ENCODE peak calls at places on chromosome 19, in six cellular contexts. One of them, this sample, is unnamed. For H3K4me1, the result is how much of the 10 kb centered on the place peaks cover.

GRCh38 chr19:41894350-41894749 is 11.4 kb downstream of the ARHGEF1 start:
- DNase-seq in heart right ventricle: no peak
- DNase-seq in CD8-positive, alpha-beta memory T cell: no peak
- DNase-seq in neural progenitor cell: no peak
- DNase-seq in A549: no peak
- DNase-seq in neuronal stem cell: no peak
- DNase-seq in this sample: no peak

GRCh38 chr19:8025321-8025720 is 19.9 kb upstream of the ELAVL1 start:
- DNase-seq in heart right ventricle: no peak
- DNase-seq in CD8-positive, alpha-beta memory T cell: no peak
- DNase-seq in neural progenitor cell: no peak
- DNase-seq in A549: no peak
- DNase-seq in neuronal stem cell: no peak
- DNase-seq in this sample: no peak

GRCh38 chr19:40610396-40611064 is 9.4 kb downstream of the LTBP4 start:
- DNase-seq in heart right ventricle: peak
- DNase-seq in CD8-positive, alpha-beta memory T cell: peak
- DNase-seq in neural progenitor cell: peak
- DNase-seq in A549: no peak
- DNase-seq in neuronal stem cell: no peak
- DNase-seq in this sample: peak

GRCh38 chr19:50380137-50380536 is 3.9 kb downstream of the NR1H2 start:
- DNase-seq in heart right ventricle: no peak
- DNase-seq in CD8-positive, alpha-beta memory T cell: no peak
- DNase-seq in neural progenitor cell: no peak
- DNase-seq in A549: no peak
- DNase-seq in neuronal stem cell: no peak
- DNase-seq in this sample: no peak

GRCh38 chr19:28920269-28921066 is 292.5 kb downstream of the UQCRFS1 start:
- DNase-seq in heart right ventricle: no peak
- DNase-seq in CD8-positive, alpha-beta memory T cell: no peak
- DNase-seq in neural progenitor cell: peak
- DNase-seq in A549: no peak
- DNase-seq in neuronal stem cell: peak
- DNase-seq in this sample: no peak

GRCh38 chr19:8531470-8531869 is 17.5 kb upstream of the ZNF414 start:
- DNase-seq in heart right ventricle: no peak
- DNase-seq in CD8-positive, alpha-beta memory T cell: no peak
- DNase-seq in neural progenitor cell: no peak
- DNase-seq in A549: no peak
- DNase-seq in neuronal stem cell: no peak
- DNase-seq in this sample: no peak

GRCh38 chr19:47848871-47849473 is 10.1 kb upstream of the TPRX2 start:
- DNase-seq in heart right ventricle: no peak
- DNase-seq in CD8-positive, alpha-beta memory T cell: no peak
- DNase-seq in neural progenitor cell: peak
- DNase-seq in A549: peak
- DNase-seq in neuronal stem cell: peak
- DNase-seq in this sample: no peak

GRCh38 chr19:16581145-16581970 is 9.1 kb upstream of the SLC35E1 start:
- DNase-seq in heart right ventricle: peak
- DNase-seq in CD8-positive, alpha-beta memory T cell: no peak
- DNase-seq in neural progenitor cell: no peak
- DNase-seq in A549: no peak
- DNase-seq in neuronal stem cell: no peak
- DNase-seq in this sample: no peak

GRCh38 chr19:14149509-14149994 is 13.2 kb upstream of the ASF1B start:
- DNase-seq in heart right ventricle: peak
- DNase-seq in CD8-positive, alpha-beta memory T cell: peak
- DNase-seq in neural progenitor cell: no peak
- DNase-seq in A549: no peak
- DNase-seq in neuronal stem cell: no peak
- DNase-seq in this sample: peak

GRCh38 chr19:8655340-8655709 is 24.9 kb downstream of the NFILZ start:
- DNase-seq in heart right ventricle: no peak
- DNase-seq in CD8-positive, alpha-beta memory T cell: peak
- DNase-seq in neural progenitor cell: no peak
- DNase-seq in A549: no peak
- DNase-seq in neuronal stem cell: no peak
- DNase-seq in this sample: no peak

GRCh38 chr19:42311612-42312160 is 1.4 kb upstream of the TMEM145 start:
- DNase-seq in heart right ventricle: no peak
- DNase-seq in CD8-positive, alpha-beta memory T cell: no peak
- DNase-seq in neural progenitor cell: peak
- DNase-seq in A549: peak
- DNase-seq in neuronal stem cell: no peak
- DNase-seq in this sample: no peak

GRCh38 chr19:32324631-32325215 is 20.7 kb upstream of the ZNF507 start:
- DNase-seq in heart right ventricle: no peak
- DNase-seq in CD8-positive, alpha-beta memory T cell: no peak
- DNase-seq in neural progenitor cell: no peak
- DNase-seq in A549: no peak
- DNase-seq in neuronal stem cell: no peak
- DNase-seq in this sample: no peak

GRCh38 chr19:42018503-42019193 is 24.6 kb upstream of the ATP1A3 start:
- DNase-seq in heart right ventricle: no peak
- DNase-seq in CD8-positive, alpha-beta memory T cell: no peak
- DNase-seq in neural progenitor cell: no peak
- DNase-seq in A549: no peak
- DNase-seq in neuronal stem cell: no peak
- DNase-seq in this sample: no peak

GRCh38 chr19:41939861-41940442 is 11.7 kb upstream of the ERFL start:
- DNase-seq in heart right ventricle: no peak
- DNase-seq in CD8-positive, alpha-beta memory T cell: no peak
- DNase-seq in neural progenitor cell: peak
- DNase-seq in A549: no peak
- DNase-seq in neuronal stem cell: no peak
- DNase-seq in this sample: peak

GRCh38 chr19:56725829-56726424 is 54.4 kb upstream of the ZNF835 start:
- DNase-seq in heart right ventricle: no peak
- DNase-seq in CD8-positive, alpha-beta memory T cell: no peak
- DNase-seq in neural progenitor cell: no peak
- DNase-seq in A549: peak
- DNase-seq in neuronal stem cell: no peak
- DNase-seq in this sample: no peak

GRCh38 chr19:30742981-30743380 is 370.8 kb downstream of the ZNF536 start:
- DNase-seq in heart right ventricle: no peak
- DNase-seq in CD8-positive, alpha-beta memory T cell: no peak
- DNase-seq in neural progenitor cell: no peak
- DNase-seq in A549: no peak
- DNase-seq in neuronal stem cell: no peak
- DNase-seq in this sample: no peak

GRCh38 chr19:16359074-16359473 is 34.4 kb downstream of the KLF2 start:
- DNase-seq in heart right ventricle: no peak
- DNase-seq in CD8-positive, alpha-beta memory T cell: no peak
- DNase-seq in neural progenitor cell: no peak
- DNase-seq in A549: no peak
- DNase-seq in neuronal stem cell: no peak
- DNase-seq in this sample: no peak

GRCh38 chr19:7829561-7830271 is at the start of gene EVI5L:
- DNase-seq in heart right ventricle: peak
- DNase-seq in CD8-positive, alpha-beta memory T cell: peak
- DNase-seq in neural progenitor cell: peak
- DNase-seq in A549: peak
- DNase-seq in neuronal stem cell: peak
- DNase-seq in this sample: peak

GRCh38 chr19:11196406-11197287 is 698 bp downstream of the KANK2 start:
- DNase-seq in heart right ventricle: peak
- DNase-seq in CD8-positive, alpha-beta memory T cell: no peak
- DNase-seq in neural progenitor cell: peak
- DNase-seq in A549: no peak
- DNase-seq in neuronal stem cell: no peak
- DNase-seq in this sample: peak

GRCh38 chr19:33725567-33725966 is 71.1 kb upstream of the KCTD15 start:
- DNase-seq in heart right ventricle: no peak
- DNase-seq in CD8-positive, alpha-beta memory T cell: no peak
- DNase-seq in neural progenitor cell: no peak
- DNase-seq in A549: no peak
- DNase-seq in neuronal stem cell: no peak
- DNase-seq in this sample: no peak

GRCh38 chr19:46755853-46756543 is 9.7 kb upstream of the STRN4 start:
- DNase-seq in heart right ventricle: no peak
- DNase-seq in CD8-positive, alpha-beta memory T cell: no peak
- DNase-seq in neural progenitor cell: no peak
- DNase-seq in A549: no peak
- DNase-seq in neuronal stem cell: no peak
- DNase-seq in this sample: peak

GRCh38 chr19:6239401-6239844 is 40.4 kb downstream of the MLLT1 start:
- DNase-seq in heart right ventricle: no peak
- DNase-seq in CD8-positive, alpha-beta memory T cell: no peak
- DNase-seq in neural progenitor cell: no peak
- DNase-seq in A549: no peak
- DNase-seq in neuronal stem cell: no peak
- DNase-seq in this sample: no peak

GRCh38 chr19:23403581-23404324 is 8.5 kb upstream of the ZNF91 start:
- DNase-seq in heart right ventricle: no peak
- DNase-seq in CD8-positive, alpha-beta memory T cell: no peak
- DNase-seq in neural progenitor cell: peak
- DNase-seq in A549: no peak
- DNase-seq in neuronal stem cell: no peak
- DNase-seq in this sample: no peak

GRCh38 chr19:46412983-46413261 is 442 bp downstream of the CCDC8 start:
- DNase-seq in heart right ventricle: no peak
- DNase-seq in CD8-positive, alpha-beta memory T cell: no peak
- DNase-seq in neural progenitor cell: no peak
- DNase-seq in A549: no peak
- DNase-seq in neuronal stem cell: no peak
- DNase-seq in this sample: no peak

GRCh38 chr19:4130635-4131438 is 6.9 kb upstream of the MAP2K2 start:
- DNase-seq in heart right ventricle: no peak
- DNase-seq in CD8-positive, alpha-beta memory T cell: no peak
- DNase-seq in neural progenitor cell: no peak
- DNase-seq in A549: peak
- DNase-seq in neuronal stem cell: no peak
- DNase-seq in this sample: no peak

GRCh38 chr19:42246143-42246868 is 3.9 kb upstream of the GSK3A start:
- DNase-seq in heart right ventricle: peak
- DNase-seq in CD8-positive, alpha-beta memory T cell: no peak
- DNase-seq in neural progenitor cell: peak
- DNase-seq in A549: peak
- DNase-seq in neuronal stem cell: no peak
- DNase-seq in this sample: peak

GRCh38 chr19:42254083-42254849 is 662 bp downstream of the ERF start:
- DNase-seq in heart right ventricle: peak
- DNase-seq in CD8-positive, alpha-beta memory T cell: peak
- DNase-seq in neural progenitor cell: peak
- DNase-seq in A549: peak
- DNase-seq in neuronal stem cell: peak
- DNase-seq in this sample: peak

GRCh38 chr19:28027116-28027515 is 1185.8 kb downstream of the UQCRFS1 start:
- DNase-seq in heart right ventricle: no peak
- DNase-seq in CD8-positive, alpha-beta memory T cell: no peak
- DNase-seq in neural progenitor cell: no peak
- DNase-seq in A549: no peak
- DNase-seq in neuronal stem cell: no peak
- DNase-seq in this sample: no peak

GRCh38 chr19:45899919-45900589 is 2.4 kb downstream of the MYPOP start:
- DNase-seq in heart right ventricle: no peak
- DNase-seq in CD8-positive, alpha-beta memory T cell: no peak
- DNase-seq in neural progenitor cell: no peak
- DNase-seq in A549: no peak
- DNase-seq in neuronal stem cell: no peak
- DNase-seq in this sample: no peak

GRCh38 chr19:4338441-4339350 is at the start of gene STAP2:
- DNase-seq in heart right ventricle: no peak
- DNase-seq in CD8-positive, alpha-beta memory T cell: peak
- DNase-seq in neural progenitor cell: peak
- DNase-seq in A549: no peak
- DNase-seq in neuronal stem cell: no peak
- DNase-seq in this sample: peak

GRCh38 chr19:2607712-2608601 is 94.5 kb downstream of the GNG7 start:
- DNase-seq in heart right ventricle: no peak
- DNase-seq in CD8-positive, alpha-beta memory T cell: peak
- DNase-seq in neural progenitor cell: no peak
- DNase-seq in A549: no peak
- DNase-seq in neuronal stem cell: no peak
- DNase-seq in this sample: peak
- H3K27ac ChIP-seq in heart right ventricle: no peak
- H3K27ac ChIP-seq in CD8-positive, alpha-beta memory T cell: no peak
- H3K27ac ChIP-seq in neural progenitor cell: no peak
- H3K27ac ChIP-seq in A549: no peak
- H3K27ac ChIP-seq in neuronal stem cell: no peak
- H3K27ac ChIP-seq in this sample: no peak

DNA sequence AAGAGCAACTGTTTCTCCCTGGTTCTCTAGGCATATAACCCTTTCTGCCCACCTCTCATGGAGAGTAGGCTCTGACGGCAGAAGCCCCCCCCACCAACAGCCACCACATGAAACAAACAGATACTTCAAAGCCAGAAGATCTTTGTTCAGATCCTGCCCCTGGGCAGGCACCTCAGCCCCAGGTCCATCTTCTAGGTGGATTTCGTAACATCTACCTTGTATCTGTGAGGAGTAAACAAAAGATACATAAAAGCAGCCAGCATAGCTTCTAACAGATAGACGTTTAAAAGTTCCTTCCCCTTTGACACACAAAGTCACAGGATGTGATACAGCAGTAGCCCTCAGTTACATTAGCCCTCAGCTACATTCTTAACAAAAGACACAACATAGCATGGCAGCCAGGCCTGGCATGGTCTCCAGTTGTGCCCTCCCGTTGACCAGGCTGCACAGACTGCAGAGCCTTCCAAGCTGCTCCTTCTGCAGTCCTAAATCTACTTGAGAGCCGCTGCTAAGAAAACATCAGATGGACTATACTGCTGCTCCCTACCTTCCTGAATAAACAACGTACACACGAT is 35.4 kb downstream of the BRD4 start:
- DNase-seq in heart right ventricle: no peak
- DNase-seq in CD8-positive, alpha-beta memory T cell: no peak
- DNase-seq in neural progenitor cell: no peak
- DNase-seq in A549: no peak
- DNase-seq in neuronal stem cell: no peak
- DNase-seq in this sample: no peak
- H3K4me1 ChIP-seq in heart right ventricle: half or more
- H3K4me1 ChIP-seq in CD8-positive, alpha-beta memory T cell: half or more
- H3K4me1 ChIP-seq in neural progenitor cell: under half
- H3K4me1 ChIP-seq in A549: half or more
- H3K4me1 ChIP-seq in neuronal stem cell: under half
- H3K4me1 ChIP-seq in this sample: under half

GRCh38 chr19:35086455-35086854 is 29.2 kb upstream of the FXYD3 start:
- DNase-seq in heart right ventricle: no peak
- DNase-seq in CD8-positive, alpha-beta memory T cell: no peak
- DNase-seq in neural progenitor cell: no peak
- DNase-seq in A549: no peak
- DNase-seq in neuronal stem cell: no peak
- DNase-seq in this sample: no peak
- H3K27ac ChIP-seq in heart right ventricle: no peak
- H3K27ac ChIP-seq in CD8-positive, alpha-beta memory T cell: peak
- H3K27ac ChIP-seq in neural progenitor cell: no peak
- H3K27ac ChIP-seq in A549: no peak
- H3K27ac ChIP-seq in neuronal stem cell: no peak
- H3K27ac ChIP-seq in this sample: no peak

GRCh38 chr19:21748088-21748487 is 19.3 kb downstream of the ZNF100 start:
- DNase-seq in heart right ventricle: no peak
- DNase-seq in CD8-positive, alpha-beta memory T cell: no peak
- DNase-seq in neural progenitor cell: no peak
- DNase-seq in A549: no peak
- DNase-seq in neuronal stem cell: no peak
- DNase-seq in this sample: no peak
- H3K4me1 ChIP-seq in heart right ventricle: under half
- H3K4me1 ChIP-seq in CD8-positive, alpha-beta memory T cell: under half
- H3K4me1 ChIP-seq in neural progenitor cell: under half
- H3K4me1 ChIP-seq in A549: under half
- H3K4me1 ChIP-seq in neuronal stem cell: under half
- H3K4me1 ChIP-seq in this sample: under half